ENCODE peak calls at places on chromosome 1, in eight cellular contexts. E is tibial artery; J is effector memory CD4-positive, alpha-beta T cell; G is upper lobe of right lung; I is H9; T is CD8-positive, alpha-beta T cell; U is aorta; P is ascending aorta. R is an unnamed sample.
A peak's percentile ranks its signal among the peaks of the same experiment; 100 is the strongest.

GRCh38 chr1:66998972-66999371 is 55.0 kb downstream of the SLC35D1 start:
- DNase-seq in G (no peak), P (no peak), I (no peak), E (no peak), U (no peak), T (no peak), J (no peak), R (no peak)

GRCh38 chr1:9235123-9235513 is 544 bp downstream of the H6PD start:
- DNase-seq in J (no peak), G (no peak), U (no peak), T (no peak), I (peak; percentile 43), P (no peak), E (no peak), R (peak; percentile 72)

GRCh38 chr1:90925928-90926869 is 95.6 kb downstream of the ZNF644 start:
- DNase-seq in P (no peak), T (no peak), J (no peak), U (no peak), E (no peak), G (no peak), I (no peak), R (peak; percentile 31)

GRCh38 chr1:162973381-162973795 is 95.8 kb upstream of the RGS4 start:
- DNase-seq in T (no peak), I (no peak), E (no peak), U (no peak), G (no peak), J (no peak), P (no peak), R (peak; percentile 46)

GRCh38 chr1:110068646-110069301 is 1.7 kb downstream of the ALX3 start:
- DNase-seq in U (no peak), J (no peak), I (peak; percentile 50), P (no peak), E (no peak), G (no peak), T (no peak), R (no peak)

GRCh38 chr1:110084226-110085078 is 14.0 kb upstream of the ALX3 start:
- DNase-seq in U (peak; percentile 72), P (no peak), T (no peak), I (no peak), E (peak; percentile 77), J (no peak), G (peak; percentile 83), R (no peak)

GRCh38 chr1:7447736-7448135 is 323.4 kb upstream of the VAMP3 start:
- DNase-seq in G (no peak), P (no peak), T (no peak), E (no peak), I (no peak), J (no peak), U (no peak), R (no peak)

GRCh38 chr1:22500476-22500875 is 48.8 kb downstream of the ZBTB40 start:
- DNase-seq in I (no peak), P (no peak), U (peak; percentile 68), E (no peak), J (no peak), T (no peak), G (peak; percentile 72), R (peak; percentile 78)

GRCh38 chr1:151723726-151724370 is 2.5 kb downstream of the RIIAD1 start:
- DNase-seq in G (no peak), T (no peak), P (no peak), I (no peak), U (no peak), E (no peak), J (no peak), R (no peak)

GRCh38 chr1:115980998-115981993 is 5.0 kb downstream of the SLC22A15 start:
- DNase-seq in U (no peak), G (no peak), T (peak; percentile 51), J (no peak), I (peak; percentile 65), P (no peak), E (no peak), R (peak; percentile 36)

GRCh38 chr1:67830226-67830625 is 3.0 kb downstream of the GNG12 start:
- DNase-seq in P (no peak), T (no peak), J (no peak), G (no peak), I (no peak), U (no peak), E (no peak), R (no peak)

GRCh38 chr1:85484264-85484663 is 19.3 kb upstream of the DDAH1 start:
- DNase-seq in U (no peak), T (no peak), I (no peak), J (no peak), E (no peak), P (no peak), G (no peak), R (no peak)

GRCh38 chr1:3453891-3454810 is at the start of gene ARHGEF16:
- DNase-seq in U (peak; percentile 67), P (no peak), J (peak; percentile 27), G (peak; percentile 95), T (no peak), I (peak; percentile 95), E (no peak), R (peak; percentile 44)

GRCh38 chr1:61692155-61692783 is 32.7 kb downstream of the TM2D1 start:
- DNase-seq in U (no peak), G (no peak), P (no peak), I (no peak), E (no peak), T (no peak), J (no peak), R (peak; percentile 85)

GRCh38 chr1:110556471-110556807 is 37.5 kb upstream of the KCNA10 start:
- DNase-seq in T (no peak), E (no peak), I (peak; percentile 26), U (no peak), P (no peak), J (no peak), G (no peak), R (no peak)

GRCh38 chr1:22225858-22226584 is 83.1 kb upstream of the WNT4 start:
- DNase-seq in T (no peak), P (no peak), I (peak; percentile 51), E (no peak), G (no peak), J (no peak), U (no peak), R (no peak)

GRCh38 chr1:201511925-201512539 is 5.1 kb upstream of the CSRP1 start:
- DNase-seq in P (no peak), T (no peak), E (peak; percentile 84), J (no peak), U (peak; percentile 77), I (peak; percentile 76), G (peak; percentile 85), R (no peak)

GRCh38 chr1:53548031-53548491 is 88.9 kb downstream of the DMRTB1 start:
- DNase-seq in T (no peak), G (peak; percentile 55), J (no peak), P (peak; percentile 1), E (peak; percentile 44), I (peak; percentile 24), U (peak; percentile 34), R (no peak)

GRCh38 chr1:65165269-65166002 is 17.4 kb downstream of the AK4 start:
- DNase-seq in I (peak; percentile 63), G (no peak), T (no peak), P (no peak), J (no peak), E (no peak), U (peak; percentile 66), R (no peak)

GRCh38 chr1:39892611-39893595 is 8.8 kb downstream of the MYCL start:
- DNase-seq in P (no peak), I (peak; percentile 63), G (no peak), U (no peak), T (no peak), E (no peak), J (no peak), R (peak; percentile 87)

GRCh38 chr1:109878531-109878930 is 32.1 kb upstream of the CSF1 start:
- DNase-seq in I (no peak), J (no peak), U (no peak), E (no peak), P (no peak), T (no peak), G (no peak), R (no peak)

GRCh38 chr1:77031101-77031662 is 163.9 kb downstream of the ST6GALNAC5 start:
- DNase-seq in I (no peak), U (no peak), E (no peak), J (no peak), T (no peak), P (no peak), G (no peak), R (peak; percentile 58)

GRCh38 chr1:23366598-23366997 is 3.0 kb downstream of the ZNF436 start:
- DNase-seq in J (no peak), G (no peak), I (no peak), T (no peak), E (no peak), U (no peak), P (no peak), R (no peak)

GRCh38 chr1:235106457-235106856 is 22.2 kb downstream of the TOMM20 start:
- DNase-seq in J (no peak), E (no peak), P (no peak), U (no peak), G (no peak), T (peak; percentile 21), I (no peak), R (no peak)

GRCh38 chr1:2159124-2159523 is 35.4 kb downstream of the FAAP20 start:
- DNase-seq in G (no peak), U (no peak), J (no peak), P (no peak), T (no peak), E (no peak), I (no peak), R (no peak)

GRCh38 chr1:195849180-195849579 is 759.1 kb downstream of the KCNT2 start:
- DNase-seq in P (no peak), I (no peak), E (no peak), T (no peak), U (no peak), G (no peak), J (no peak), R (no peak)
- H3K27me3 ChIP-seq in P (no peaks in the 10 kb centered on the region), I (no peaks in the 10 kb centered on the region), E (no peaks in the 10 kb centered on the region), T (no peaks in the 10 kb centered on the region), U (no peaks in the 10 kb centered on the region), G (no peaks in the 10 kb centered on the region), J (no peaks in the 10 kb centered on the region), R (no peaks in the 10 kb centered on the region)

DNA sequence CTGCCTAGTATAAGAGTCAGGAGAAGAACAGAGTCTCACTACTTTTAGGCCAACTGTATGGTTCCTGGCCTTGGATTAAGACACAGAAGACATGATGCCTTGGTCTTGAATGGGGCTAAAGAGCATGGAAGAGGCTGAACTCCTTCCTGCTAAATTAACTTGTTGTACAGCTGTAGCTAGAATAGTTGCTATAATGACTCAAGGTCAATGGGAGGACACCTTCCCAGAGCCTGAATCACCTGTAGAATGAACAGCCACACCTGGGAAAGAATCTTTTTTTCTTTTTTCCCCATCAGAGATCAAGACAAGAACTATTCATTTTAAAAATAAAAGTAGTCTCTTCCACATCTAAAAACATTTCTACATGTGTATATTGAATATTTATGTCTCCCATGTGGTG is 191.2 kb downstream of the TGFB2 start:
- DNase-seq in U (no peak), G (no peak), I (no peak), P (no peak), J (no peak), T (no peak), E (no peak), R (no peak)
- H3K27ac ChIP-seq in U (no peak overlapping the region), G (no peak overlapping the region), I (no peak overlapping the region), P (no peak overlapping the region), J (no peak overlapping the region), T (no peak overlapping the region), E (no peak overlapping the region), R (no peak overlapping the region)

GRCh38 chr1:48000883-48001282 is 3.7 kb upstream of the TRABD2B start:
- DNase-seq in E (no peak), G (no peak), I (peak; percentile 9), J (no peak), T (no peak), U (no peak), P (no peak), R (no peak)
- H3K27me3 ChIP-seq in E (no peaks in the 10 kb centered on the region), G (peaks cover 24% of the 10 kb centered on the region), I (peaks cover 19% of the 10 kb centered on the region), J (no peaks in the 10 kb centered on the region), T (peaks cover 10% of the 10 kb centered on the region), U (no peaks in the 10 kb centered on the region), P (no peaks in the 10 kb centered on the region), R (peaks cover 16% of the 10 kb centered on the region)

GRCh38 chr1:25781130-25781433 is 18.9 kb upstream of the SELENON start:
- DNase-seq in J (no peak), P (no peak), G (no peak), E (no peak), T (no peak), I (no peak), U (no peak), R (no peak)
- H3K27ac ChIP-seq in J (no peak overlapping the region), P (no peak overlapping the region), G (no peak overlapping the region), E (no peak overlapping the region), T (no peak overlapping the region), I (no peak overlapping the region), U (no peak overlapping the region), R (no peak overlapping the region)